ENCODE peak calls at places on chromosome 5, in ten cellular contexts. U is AG09319, A is MM.1S, N is right atrium auricular region, W is psoas muscle, X is K562, V is HFFc6, Z is cardiac muscle cell, I is natural killer cell, Q is epithelial cell of esophagus. F is an unnamed sample.

GRCh38 chr5:143174714-143175398 is 228.6 kb downstream of the NR3C1 start:
- DNase-seq in U (no peak), A (no peak), N (no peak), W (no peak), X (no peak), V (no peak), Z (no peak), I (no peak), Q (no peak), F (no peak)

GRCh38 chr5:154829589-154830218 is 20.7 kb downstream of the FAXDC2 start:
- DNase-seq in U (no peak), A (no peak), N (no peak), W (no peak), X (no peak), V (no peak), Z (no peak), I (no peak), Q (peak), F (peak)

GRCh38 chr5:56825222-56825824 is 10.0 kb downstream of the MAP3K1 start:
- DNase-seq in U (no peak), A (no peak), N (no peak), W (no peak), X (no peak), V (no peak), Z (peak), I (no peak), Q (no peak), F (no peak)

GRCh38 chr5:94691270-94691669 is 72.8 kb downstream of the SLF1 start:
- DNase-seq in U (no peak), A (no peak), N (no peak), W (no peak), X (no peak), V (no peak), Z (no peak), I (no peak), Q (no peak), F (no peak)

GRCh38 chr5:157265714-157266285 is at the start of gene CYFIP2:
- DNase-seq in U (no peak), A (peak), N (no peak), W (peak), X (peak), V (no peak), Z (peak), I (peak), Q (peak), F (peak)

GRCh38 chr5:82004511-82004910 is 32.7 kb downstream of the ATG10 start:
- DNase-seq in U (no peak), A (no peak), N (no peak), W (no peak), X (peak), V (peak), Z (no peak), I (no peak), Q (peak), F (no peak)

GRCh38 chr5:165232629-165233028 is 1727.2 kb downstream of the MAT2B start:
- DNase-seq in U (no peak), A (no peak), N (no peak), W (no peak), X (no peak), V (no peak), Z (no peak), I (no peak), Q (no peak), F (no peak)

GRCh38 chr5:56060276-56061110 is 65.7 kb upstream of the IL6ST start:
- DNase-seq in U (no peak), A (peak), N (no peak), W (no peak), X (no peak), V (no peak), Z (no peak), I (no peak), Q (no peak), F (no peak)

GRCh38 chr5:42874621-42875198 is 63.0 kb upstream of the SELENOP start:
- DNase-seq in U (no peak), A (no peak), N (no peak), W (no peak), X (no peak), V (no peak), Z (no peak), I (no peak), Q (no peak), F (no peak)

GRCh38 chr5:89351975-89352374 is 469.0 kb upstream of the MEF2C start:
- DNase-seq in U (no peak), A (no peak), N (no peak), W (no peak), X (no peak), V (peak), Z (no peak), I (no peak), Q (peak), F (no peak)

GRCh38 chr5:123809594-123810172 is 297.7 kb downstream of the CSNK1G3 start:
- DNase-seq in U (no peak), A (no peak), N (no peak), W (no peak), X (no peak), V (no peak), Z (peak), I (no peak), Q (peak), F (no peak)

GRCh38 chr5:25649628-25650265 is 1005.0 kb upstream of the CDH10 start:
- DNase-seq in U (no peak), A (no peak), N (no peak), W (no peak), X (no peak), V (no peak), Z (no peak), I (no peak), Q (no peak), F (no peak)

GRCh38 chr5:151107738-151108520 is 27.1 kb upstream of the TNIP1 start:
- DNase-seq in U (peak), A (no peak), N (peak), W (peak), X (no peak), V (no peak), Z (no peak), I (no peak), Q (peak), F (peak)

GRCh38 chr5:135212361-135213033 is 178.5 kb upstream of the PITX1 start:
- DNase-seq in U (no peak), A (no peak), N (peak), W (no peak), X (no peak), V (no peak), Z (no peak), I (no peak), Q (no peak), F (no peak)

GRCh38 chr5:107812570-107813141 is 141.9 kb upstream of the EFNA5 start:
- DNase-seq in U (no peak), A (no peak), N (peak), W (no peak), X (no peak), V (peak), Z (peak), I (no peak), Q (no peak), F (no peak)

GRCh38 chr5:116953251-116953934 is 378.8 kb upstream of the SEMA6A start:
- DNase-seq in U (no peak), A (no peak), N (no peak), W (no peak), X (no peak), V (no peak), Z (no peak), I (no peak), Q (no peak), F (no peak)

GRCh38 chr5:54769072-54769471 is 216.3 kb downstream of the ESM1 start:
- DNase-seq in U (no peak), A (no peak), N (no peak), W (no peak), X (no peak), V (no peak), Z (no peak), I (no peak), Q (peak), F (no peak)
- TF ChIP-seq CTCF in U (no peak), A (no peak), N (no peak), W (no peak), X (peak), V (no peak), Z (no peak), I (no peak), Q (peak), F (no peak)

GRCh38 chr5:78649816-78650561 is 1.4 kb upstream of the LHFPL2 start:
- DNase-seq in U (no peak), A (no peak), N (no peak), W (no peak), X (no peak), V (peak), Z (no peak), I (no peak), Q (no peak), F (no peak)

GRCh38 chr5:78647838-78648358 is 674 bp downstream of the LHFPL2 start:
- DNase-seq in U (no peak), A (no peak), N (no peak), W (peak), X (no peak), V (peak), Z (peak), I (no peak), Q (peak), F (peak)

GRCh38 chr5:78649220-78649700 is 688 bp upstream of the LHFPL2 start:
- DNase-seq in U (no peak), A (no peak), N (no peak), W (no peak), X (no peak), V (peak), Z (no peak), I (no peak), Q (no peak), F (no peak)

GRCh38 chr5:78647411-78647818 is 1.2 kb downstream of the LHFPL2 start:
- DNase-seq in U (no peak), A (no peak), N (no peak), W (no peak), X (no peak), V (peak), Z (peak), I (no peak), Q (peak), F (no peak)

DNA sequence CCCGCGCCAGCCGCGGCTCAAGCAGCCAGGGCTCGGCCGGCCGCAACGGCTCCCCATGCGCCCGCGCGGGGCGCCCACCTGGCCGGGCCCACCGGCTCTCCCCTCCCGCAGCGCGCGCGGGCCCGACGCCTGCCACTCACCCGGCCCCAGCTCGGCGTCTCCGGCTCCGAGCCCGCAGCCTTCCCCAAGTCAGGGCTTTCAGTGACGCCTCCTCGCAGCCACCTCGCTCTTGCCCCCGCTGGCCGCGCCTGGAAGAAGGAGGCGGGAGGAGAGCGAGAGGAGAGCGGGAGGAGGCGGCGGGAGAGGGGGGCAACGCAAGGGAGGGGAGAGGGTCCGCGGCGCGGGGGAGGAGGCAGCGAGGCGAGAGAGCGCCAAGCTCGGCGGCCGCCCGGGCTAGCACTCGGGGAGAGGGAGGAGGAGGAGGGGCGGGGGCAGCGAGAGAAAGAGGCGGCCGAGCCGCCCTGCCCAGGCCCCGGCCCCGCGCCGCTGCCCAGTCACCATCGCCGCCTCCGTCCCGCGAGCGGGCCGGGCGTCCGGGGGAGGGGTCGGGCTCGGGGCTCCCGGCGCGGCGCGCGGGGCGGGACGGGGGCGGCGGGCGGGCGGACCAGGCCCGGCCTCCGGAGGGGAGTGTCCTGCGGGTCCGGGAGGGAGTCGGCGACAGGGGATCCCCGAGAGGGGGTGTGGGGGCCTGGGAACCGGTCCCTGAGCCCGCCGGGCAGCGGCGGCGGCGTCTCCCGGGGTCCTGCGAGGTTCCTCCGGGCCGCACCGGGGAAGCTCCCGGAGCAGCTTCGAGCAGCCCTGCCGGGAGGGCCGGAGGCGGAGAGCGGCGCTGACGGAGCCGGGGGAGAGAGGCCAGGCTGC is at the start of gene LHFPL2:
- DNase-seq in U (no peak), A (peak), N (peak), W (peak), X (peak), V (peak), Z (peak), I (no peak), Q (peak), F (peak)
- TF ChIP-seq CTCF in U (no peak), A (no peak), N (no peak), W (no peak), X (no peak), V (peak), Z (no peak), I (no peak), Q (no peak), F (no peak)

DNA sequence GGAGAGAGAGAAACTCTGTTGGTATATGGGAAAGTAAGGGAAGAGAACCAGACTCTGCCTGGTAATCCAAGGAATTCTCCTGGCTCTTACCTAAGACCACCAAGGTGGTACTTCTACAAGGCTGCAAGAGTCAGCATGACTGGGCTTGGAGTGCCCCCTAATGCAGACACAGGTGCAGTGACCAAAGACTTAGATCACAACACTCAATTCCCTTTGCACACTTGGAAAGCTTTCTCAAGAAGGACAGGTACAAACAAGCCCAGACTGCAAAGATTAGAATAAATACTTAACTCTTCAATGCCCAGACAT is 25.2 kb downstream of the UGT3A2 start:
- DNase-seq in U (no peak), A (no peak), N (no peak), W (no peak), X (no peak), V (no peak), Z (peak), I (no peak), Q (peak), F (no peak)
- TF ChIP-seq CTCF in U (no peak), A (no peak), N (no peak), W (peak), X (no peak), V (no peak), Z (no peak), I (no peak), Q (no peak), F (no peak)

GRCh38 chr5:36458746-36459145 is 147.7 kb upstream of the SLC1A3 start:
- DNase-seq in U (no peak), A (no peak), N (no peak), W (no peak), X (no peak), V (no peak), Z (no peak), I (no peak), Q (no peak), F (no peak)

GRCh38 chr5:36459191-36460135 is 146.9 kb upstream of the SLC1A3 start:
- DNase-seq in U (no peak), A (peak), N (no peak), W (no peak), X (peak), V (no peak), Z (no peak), I (no peak), Q (peak), F (no peak)

GRCh38 chr5:36457511-36458260 is 148.7 kb upstream of the SLC1A3 start:
- DNase-seq in U (no peak), A (no peak), N (no peak), W (no peak), X (no peak), V (no peak), Z (no peak), I (no peak), Q (no peak), F (no peak)

GRCh38 chr5:36462295-36463021 is 143.9 kb upstream of the SLC1A3 start:
- DNase-seq in U (no peak), A (peak), N (no peak), W (no peak), X (no peak), V (peak), Z (no peak), I (no peak), Q (peak), F (no peak)
- TF ChIP-seq CTCF in U (no peak), A (no peak), N (no peak), W (no peak), X (no peak), V (no peak), Z (no peak), I (no peak), Q (no peak), F (no peak)